ENCODE peak calls at places on chromosomes 11 and 22, in eight cellular contexts. M is lower lobe of right lung, L is stomach, A is fibroblast of lung, N is lung, U is cardiac muscle cell, Q is brain microvascular endothelial cell, E is tibial nerve. R is an unnamed sample.

GRCh38 chr11:111604392-111605009 is 2.3 kb downstream of the SIK2 start:
- DNase-seq in M (no peak), L (no peak), A (peak; percentile 33), N (no peak), U (peak; percentile 62), Q (peak; percentile 34), E (peak; percentile 16), R (no peak)

GRCh38 chr11:121513807-121514206 is 61.0 kb upstream of the SORL1-AS1 start:
- DNase-seq in M (no peak), L (no peak), A (no peak), N (no peak), U (no peak), Q (no peak), E (no peak), R (no peak)

GRCh38 chr11:64226507-64227051 is 505 bp downstream of the NUDT22 start:
- DNase-seq in M (peak; percentile 80), L (peak; percentile 68), A (no peak), N (no peak), U (no peak), Q (no peak), E (no peak), R (peak; percentile 69)

GRCh38 chr11:112174789-112175595 is at the start of gene BCO2:
- DNase-seq in M (peak; percentile 83), L (peak; percentile 72), A (peak; percentile 67), N (peak; percentile 84), U (peak; percentile 89), Q (peak; percentile 93), E (peak; percentile 91), R (peak; percentile 66)

GRCh38 chr11:15136166-15136565 is 21.4 kb downstream of the INSC start:
- DNase-seq in M (no peak), L (no peak), A (no peak), N (no peak), U (no peak), Q (no peak), E (no peak), R (no peak)

GRCh38 chr11:1111545-1112212 is 37.0 kb downstream of the MUC2 start:
- DNase-seq in M (peak; percentile 26), L (no peak), A (no peak), N (no peak), U (no peak), Q (no peak), E (no peak), R (no peak)

GRCh38 chr11:18523079-18523478 is 3.7 kb downstream of the TSG101 start:
- DNase-seq in M (no peak), L (no peak), A (no peak), N (no peak), U (no peak), Q (no peak), E (no peak), R (no peak)

GRCh38 chr22:30392661-30393321 is 4.0 kb upstream of the SEC14L2 start:
- DNase-seq in M (no peak), L (peak; percentile 32), A (no peak), N (no peak), U (no peak), Q (no peak), E (no peak), R (peak; percentile 35)

GRCh38 chr11:6634534-6634933 is 15.3 kb upstream of the TPP1 start:
- DNase-seq in M (no peak), L (no peak), A (no peak), N (no peak), U (no peak), Q (no peak), E (no peak), R (no peak)

GRCh38 chr11:88266919-88267318 is 70.6 kb downstream of the CTSC start:
- DNase-seq in M (no peak), L (no peak), A (no peak), N (no peak), U (no peak), Q (no peak), E (no peak), R (no peak)

GRCh38 chr11:119388103-119388502 is 6.6 kb upstream of the USP2 start:
- DNase-seq in M (no peak), L (no peak), A (no peak), N (no peak), U (no peak), Q (no peak), E (no peak), R (no peak)

GRCh38 chr11:103085758-103086365 is 6.1 kb downstream of the DCUN1D5 start:
- DNase-seq in M (no peak), L (no peak), A (peak; percentile 68), N (no peak), U (peak; percentile 72), Q (peak; percentile 43), E (no peak), R (no peak)

GRCh38 chr11:1979607-1980006 is 18.0 kb downstream of the H19 start:
- DNase-seq in M (no peak), L (no peak), A (no peak), N (no peak), U (no peak), Q (no peak), E (no peak), R (peak; percentile 54)

GRCh38 chr11:9745411-9746211 is 81.7 kb downstream of the SWAP70 start:
- DNase-seq in M (no peak), L (no peak), A (no peak), N (no peak), U (no peak), Q (no peak), E (no peak), R (no peak)

GRCh38 chr11:8067567-8067928 is 13.5 kb upstream of the TUB start:
- DNase-seq in M (no peak), L (peak; percentile 9), A (no peak), N (no peak), U (no peak), Q (no peak), E (no peak), R (no peak)

GRCh38 chr11:66996609-66997273 is 21.6 kb downstream of the C11orf86 start:
- DNase-seq in M (no peak), L (no peak), A (peak; percentile 80), N (no peak), U (peak; percentile 85), Q (peak; percentile 77), E (no peak), R (peak; percentile 17)

GRCh38 chr11:81707881-81708280 is 1025.8 kb downstream of the FAM181B start:
- DNase-seq in M (no peak), L (no peak), A (no peak), N (no peak), U (no peak), Q (no peak), E (no peak), R (no peak)

GRCh38 chr11:64598106-64598796 is 7.2 kb downstream of the SLC22A12 start:
- DNase-seq in M (peak; percentile 21), L (no peak), A (no peak), N (no peak), U (no peak), Q (no peak), E (no peak), R (no peak)

GRCh38 chr11:20066783-20067156 is 93.5 kb downstream of the DBX1 start:
- DNase-seq in M (no peak), L (no peak), A (no peak), N (no peak), U (no peak), Q (no peak), E (no peak), R (no peak)

GRCh38 chr11:77699425-77699824 is 61.8 kb upstream of the CLNS1A start:
- DNase-seq in M (no peak), L (no peak), A (no peak), N (no peak), U (no peak), Q (no peak), E (no peak), R (no peak)
- H3K36me3 ChIP-seq in M (peaks cover 67% of the 10 kb centered on the region), L (peaks cover 67% of the 10 kb centered on the region), A (peaks cover 2% of the 10 kb centered on the region), N (peaks cover 15% of the 10 kb centered on the region), U (peaks cover 53% of the 10 kb centered on the region), Q (peaks cover 7% of the 10 kb centered on the region), E (no peaks in the 10 kb centered on the region), R (peaks cover 45% of the 10 kb centered on the region)

GRCh38 chr11:73363147-73363546 is 13.1 kb upstream of the RELT start:
- DNase-seq in M (no peak), L (no peak), A (no peak), N (no peak), U (no peak), Q (no peak), E (no peak), R (no peak)
- H3K36me3 ChIP-seq in M (peaks cover 95% of the 10 kb centered on the region), L (peaks cover 97% of the 10 kb centered on the region), A (peaks cover 63% of the 10 kb centered on the region), N (peaks cover 2% of the 10 kb centered on the region), U (peaks cover 53% of the 10 kb centered on the region), Q (peaks cover 65% of the 10 kb centered on the region), E (peaks cover 3% of the 10 kb centered on the region), R (peaks cover 5% of the 10 kb centered on the region)

DNA sequence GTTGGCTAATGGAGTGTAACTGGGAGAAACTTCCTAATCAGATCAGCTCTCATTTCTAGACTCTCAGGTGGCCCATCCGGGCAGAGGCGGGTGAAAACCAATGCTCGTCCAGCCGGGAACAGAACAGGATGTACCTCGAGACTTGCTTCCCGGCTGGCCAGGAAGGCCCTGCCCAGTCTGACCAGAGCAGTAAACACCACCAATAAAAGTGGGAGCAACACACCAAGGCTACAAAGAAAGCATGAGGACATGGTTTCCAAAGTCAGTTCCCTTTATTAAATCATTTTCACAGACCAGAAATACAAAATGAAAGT is 940 bp upstream of the TNKS1BP1 start:
- DNase-seq in M (peak; percentile 76), L (peak; percentile 80), A (no peak), N (peak; percentile 61), U (no peak), Q (no peak), E (no peak), R (no peak)
- H3K36me3 ChIP-seq in M (peaks cover 43% of the 10 kb centered on the region), L (peaks cover 47% of the 10 kb centered on the region), A (peaks cover 10% of the 10 kb centered on the region), N (peaks cover 4% of the 10 kb centered on the region), U (peaks cover 31% of the 10 kb centered on the region), Q (peaks cover 46% of the 10 kb centered on the region), E (no peaks in the 10 kb centered on the region), R (peaks cover 47% of the 10 kb centered on the region)

GRCh38 chr22:25666308-25666707 is 75.7 kb upstream of the MYO18B start:
- DNase-seq in M (peak; percentile 60), L (no peak), A (no peak), N (peak; percentile 58), U (peak; percentile 85), Q (no peak), E (peak; percentile 22), R (no peak)
- H3K36me3 ChIP-seq in M (no peaks in the 10 kb centered on the region), L (no peaks in the 10 kb centered on the region), A (no peaks in the 10 kb centered on the region), N (no peaks in the 10 kb centered on the region), U (no peaks in the 10 kb centered on the region), Q (no peaks in the 10 kb centered on the region), E (no peaks in the 10 kb centered on the region), R (peaks cover 2% of the 10 kb centered on the region)

GRCh38 chr22:50205781-50206569 is 5.2 kb downstream of the SELENOO start:
- DNase-seq in M (peak; percentile 32), L (no peak), A (no peak), N (no peak), U (no peak), Q (no peak), E (no peak), R (no peak)

GRCh38 chr22:50207383-50208031 is 6.7 kb downstream of the SELENOO start:
- DNase-seq in M (peak; percentile 48), L (no peak), A (no peak), N (no peak), U (no peak), Q (no peak), E (no peak), R (no peak)

GRCh38 chr22:50208430-50208938 is 7.7 kb downstream of the SELENOO start:
- DNase-seq in M (peak; percentile 44), L (no peak), A (no peak), N (no peak), U (no peak), Q (no peak), E (no peak), R (no peak)

GRCh38 chr22:50208939-50209892 is 8.4 kb downstream of the SELENOO start:
- DNase-seq in M (peak; percentile 44), L (no peak), A (no peak), N (no peak), U (no peak), Q (no peak), E (no peak), R (no peak)

GRCh38 chr22:50206599-50206998 is 5.8 kb downstream of the SELENOO start:
- DNase-seq in M (peak; percentile 80), L (no peak), A (peak; percentile 35), N (peak; percentile 74), U (no peak), Q (peak; percentile 28), E (no peak), R (peak; percentile 60)
- H3K36me3 ChIP-seq in M (peaks cover 77% of the 10 kb centered on the region), L (peaks cover 58% of the 10 kb centered on the region), A (peaks cover 25% of the 10 kb centered on the region), N (peaks cover 7% of the 10 kb centered on the region), U (peaks cover 29% of the 10 kb centered on the region), Q (peaks cover 25% of the 10 kb centered on the region), E (peaks cover 2% of the 10 kb centered on the region), R (peaks cover 27% of the 10 kb centered on the region)